ENCODE peak calls at places on chromosomes 2 and 18, in six cellular contexts. H is IMR-90, R is neuronal stem cell, A is H1, S is mesenchymal stem cell, O is trophoblast cell. I is an unnamed sample.

GRCh38 chr2:182616471-182617393 is 99.3 kb upstream of the DNAJC10 start:
- DNase-seq in S (peak; percentile 39), A (no peak), H (peak; percentile 69), O (no peak), R (no peak), I (no peak)

GRCh38 chr2:190910341-190911136 is 29.9 kb downstream of the GLS start:
- DNase-seq in A (no peak), R (no peak), O (peak; percentile 30), S (peak; percentile 71), H (peak; percentile 53), I (no peak)

GRCh38 chr2:164868563-164869419 is 27.2 kb upstream of the COBLL1 start:
- DNase-seq in H (no peak), S (peak; percentile 12), R (no peak), A (no peak), O (no peak), I (no peak)

GRCh38 chr2:152613235-152613634 is 104.0 kb downstream of the PRPF40A start:
- DNase-seq in S (no peak), H (peak; percentile 41), R (no peak), A (no peak), O (no peak), I (no peak)

GRCh38 chr18:5975111-5975622 is 79.8 kb upstream of the TMEM200C start:
- DNase-seq in S (peak; percentile 49), A (no peak), R (no peak), O (no peak), H (peak; percentile 89), I (peak; percentile 55)

GRCh38 chr2:179951680-179952079 is 55.4 kb downstream of the CWC22 start:
- DNase-seq in S (no peak), H (no peak), O (no peak), A (no peak), R (no peak), I (no peak)

GRCh38 chr18:3710712-3711269 is 260.8 kb downstream of the TGIF1 start:
- DNase-seq in R (no peak), A (no peak), H (no peak), O (no peak), S (no peak), I (no peak)

GRCh38 chr2:9967053-9967775 is 15.7 kb downstream of the GRHL1 start:
- DNase-seq in O (no peak), H (no peak), R (no peak), S (no peak), A (no peak), I (no peak)

GRCh38 chr18:57797209-57797651 is 5.9 kb downstream of the ATP8B1 start:
- DNase-seq in R (no peak), O (no peak), S (no peak), H (no peak), A (no peak), I (peak; percentile 93)

GRCh38 chr18:80201739-80202138 is 45.6 kb downstream of the PARD6G start:
- DNase-seq in H (no peak), R (no peak), S (no peak), O (no peak), A (no peak), I (no peak)

GRCh38 chr2:16662440-16662839 is 3.2 kb downstream of the CYRIA start:
- DNase-seq in S (peak; percentile 81), H (peak; percentile 71), O (no peak), R (no peak), A (no peak), I (no peak)

GRCh38 chr2:196957442-196957841 is 30.9 kb upstream of the PGAP1 start:
- DNase-seq in A (no peak), H (no peak), O (no peak), S (no peak), R (peak; percentile 39), I (no peak)

GRCh38 chr2:54767921-54768320 is 44.5 kb downstream of the EML6 start:
- DNase-seq in A (no peak), R (no peak), H (peak; percentile 47), S (no peak), O (no peak), I (no peak)

GRCh38 chr2:54274781-54275242 is 18.8 kb upstream of the TSPYL6 start:
- DNase-seq in O (no peak), R (no peak), A (no peak), S (peak; percentile 44), H (peak; percentile 87), I (no peak)

GRCh38 chr2:51662187-51662586 is 630.3 kb upstream of the NRXN1 start:
- DNase-seq in H (no peak), R (no peak), A (no peak), O (no peak), S (no peak), I (peak; percentile 14)
- H3K4me3 ChIP-seq in H (no peak overlapping the region), R (no peak overlapping the region), A (no peak overlapping the region), O (no peak overlapping the region), S (no peak overlapping the region), I (no peak overlapping the region)

DNA sequence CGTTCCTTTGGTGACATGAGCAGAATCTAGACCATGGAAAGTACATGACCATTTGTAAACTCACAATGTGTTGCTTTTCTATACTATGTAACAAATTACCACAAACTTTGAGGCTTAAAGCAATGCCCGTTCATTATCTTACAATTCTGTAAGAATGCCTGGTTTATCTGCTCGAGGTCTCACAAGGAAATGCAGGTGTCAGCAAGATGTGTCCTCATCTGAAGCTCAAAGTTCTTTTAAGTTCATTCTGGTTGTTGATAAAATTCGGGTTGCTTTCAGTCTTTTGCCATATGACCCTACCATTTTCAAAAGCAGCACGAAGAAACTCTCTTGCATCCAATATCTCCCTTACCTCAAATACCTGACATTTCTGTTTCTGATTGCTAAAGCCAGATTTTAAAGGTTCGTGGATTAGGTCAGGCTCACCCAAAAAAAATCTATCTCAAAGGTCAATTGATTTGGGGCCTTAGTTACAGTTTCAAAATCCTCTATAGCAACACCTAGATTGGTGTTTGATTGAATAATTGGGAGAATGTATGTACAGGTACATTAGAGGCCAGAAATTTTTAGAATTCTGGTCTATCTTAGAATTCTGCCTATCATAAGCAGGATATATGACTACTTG is 125.9 kb downstream of the TMEM131 start:
- DNase-seq in O (peak; percentile 14), H (peak; percentile 1), S (no peak), R (no peak), A (no peak), I (no peak)
- H3K9ac ChIP-seq in O (no peak overlapping the region), H (no peak overlapping the region), S (peak overlapping the region; percentile 82), R (no peak overlapping the region), A (no peak overlapping the region), I (no peak overlapping the region)

GRCh38 chr2:205763708-205764501 is 81.6 kb downstream of the NRP2 start:
- DNase-seq in A (peak; percentile 68), S (peak; percentile 97), R (peak; percentile 81), H (peak; percentile 63), O (peak; percentile 99), I (peak; percentile 93)
- H3K4ac ChIP-seq in A (no peak overlapping the region), S (peak overlapping the region; percentile 57), R (no peak overlapping the region), H (no peak overlapping the region), O (no peak overlapping the region), I (no peak overlapping the region)

GRCh38 chr2:176139170-176139611 is 9.7 kb downstream of the HOXD8 start:
- DNase-seq in S (no peak), H (no peak), R (no peak), A (no peak), O (no peak), I (no peak)

GRCh38 chr2:176138526-176139169 is 9.1 kb downstream of the HOXD8 start:
- DNase-seq in S (no peak), R (no peak), A (no peak), H (no peak), O (no peak), I (no peak)

GRCh38 chr2:176139621-176140020 is 10.1 kb downstream of the HOXD8 start:
- DNase-seq in A (no peak), H (no peak), O (no peak), S (no peak), R (no peak), I (no peak)

GRCh38 chr2:176140130-176140519 is 10.6 kb downstream of the HOXD8 start:
- DNase-seq in S (no peak), H (no peak), O (no peak), R (no peak), A (no peak), I (no peak)

GRCh38 chr2:176140520-176141317 is 10.6 kb upstream of the HOXD4 start:
- DNase-seq in A (peak; percentile 66), R (peak; percentile 84), H (peak; percentile 46), S (peak; percentile 52), O (peak; percentile 79), I (peak; percentile 86)
- H3K4me3 ChIP-seq in A (peak overlapping the region; percentile 35), R (peak overlapping the region; percentile 50), H (peak overlapping the region; percentile 50), S (peak overlapping the region; percentile 82), O (peak overlapping the region; percentile 53), I (peak overlapping the region; percentile 41)

GRCh38 chr2:100799701-100800100 is 20.2 kb upstream of the NPAS2 start:
- DNase-seq in S (no peak), H (no peak), O (no peak), R (no peak), A (no peak), I (no peak)

GRCh38 chr2:100796499-100797100 is 23.3 kb upstream of the NPAS2 start:
- DNase-seq in O (no peak), H (no peak), S (no peak), A (no peak), R (no peak), I (no peak)

GRCh38 chr2:100801402-100801801 is 18.5 kb upstream of the NPAS2 start:
- DNase-seq in H (no peak), O (peak; percentile 65), A (no peak), R (no peak), S (no peak), I (no peak)

GRCh38 chr2:100802076-100802475 is 17.9 kb upstream of the NPAS2 start:
- DNase-seq in A (no peak), S (no peak), H (no peak), R (no peak), O (no peak), I (no peak)

DNA sequence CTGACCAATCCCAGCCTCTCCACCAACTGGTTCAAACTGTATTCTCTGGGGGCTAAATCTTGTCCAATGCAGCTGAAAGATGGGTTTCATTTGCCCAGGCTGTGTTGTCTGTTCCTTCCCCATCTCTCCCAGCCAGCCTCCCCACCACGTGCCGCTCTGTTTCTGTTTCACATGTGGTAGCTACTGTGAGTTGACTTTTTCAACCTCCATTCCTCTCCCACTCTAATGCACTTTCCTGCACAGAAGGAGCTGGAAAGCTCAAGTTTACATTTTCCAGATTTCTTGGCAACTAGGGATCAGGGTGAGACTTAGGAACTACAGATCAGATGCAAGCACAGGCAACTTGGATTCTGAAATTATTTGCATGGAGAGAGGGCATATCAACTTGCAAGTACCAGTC is 19.0 kb upstream of the NPAS2 start:
- DNase-seq in S (no peak), A (no peak), O (no peak), H (peak; percentile 63), R (no peak), I (no peak)
- H3K9ac ChIP-seq in S (no peak overlapping the region), A (no peak overlapping the region), O (no peak overlapping the region), H (no peak overlapping the region), R (no peak overlapping the region), I (no peak overlapping the region)

I was measured in mesendoderm.